ENCODE peak calls at places on chromosomes 12 and 14, in five cellular contexts. I is thoracic aorta, M is brain microvascular endothelial cell, F is ascending aorta, J is tibial artery. P is an unnamed sample.

GRCh38 chr14:32329146-32329545 is at the start of gene AKAP6:
- DNase-seq in I (no peak), M (no peak), F (no peak), J (no peak), P (no peak)

GRCh38 chr12:4779749-4780148 is 59.5 kb downstream of the GALNT8 start:
- DNase-seq in I (no peak), M (no peak), F (no peak), J (no peak), P (no peak)

GRCh38 chr14:65360144-65360784 is 52.3 kb upstream of the FUT8 start:
- DNase-seq in I (no peak), M (no peak), F (no peak), J (no peak), P (no peak)

GRCh38 chr14:99134333-99135046 is 137.5 kb downstream of the BCL11B start:
- DNase-seq in I (no peak), M (no peak), F (no peak), J (peak), P (no peak)

GRCh38 chr14:68888025-68888850 is 90.9 kb downstream of the ACTN1 start:
- DNase-seq in I (no peak), M (peak), F (no peak), J (peak), P (peak)

GRCh38 chr14:95660550-95661515 is 25.4 kb upstream of the TCL1B start:
- DNase-seq in I (no peak), M (no peak), F (no peak), J (no peak), P (no peak)

GRCh38 chr14:52461721-52462120 is 90.6 kb downstream of the TXNDC16 start:
- DNase-seq in I (no peak), M (no peak), F (no peak), J (no peak), P (no peak)

GRCh38 chr12:1691123-1692007 is 495 bp downstream of the ADIPOR2 start:
- DNase-seq in I (no peak), M (no peak), F (no peak), J (peak), P (no peak)

GRCh38 chr14:67539116-67539515 is 6.0 kb downstream of the PLEKHH1 start:
- DNase-seq in I (no peak), M (no peak), F (no peak), J (no peak), P (no peak)

GRCh38 chr14:101495827-101496778 is 65.2 kb upstream of the DIO3 start:
- DNase-seq in I (no peak), M (no peak), F (no peak), J (peak), P (no peak)

GRCh38 chr12:55226523-55226922 is 5.7 kb downstream of the OR10A7 start:
- DNase-seq in I (no peak), M (no peak), F (no peak), J (no peak), P (no peak)

GRCh38 chr14:59484611-59485174 is 376 bp downstream of the JKAMP start:
- DNase-seq in I (no peak), M (no peak), F (no peak), J (no peak), P (no peak)

GRCh38 chr12:42332301-42332894 is 6.4 kb downstream of the PPHLN1 start:
- DNase-seq in I (no peak), M (peak), F (no peak), J (no peak), P (peak)

GRCh38 chr14:94051115-94051514 is 25.0 kb downstream of the OTUB2 start:
- DNase-seq in I (no peak), M (peak), F (no peak), J (peak), P (peak)

GRCh38 chr12:22653790-22654189 is 28.8 kb downstream of the ETNK1 start:
- DNase-seq in I (no peak), M (no peak), F (no peak), J (no peak), P (no peak)

GRCh38 chr12:109833307-109834189 is at the start of gene TRPV4:
- DNase-seq in I (no peak), M (no peak), F (no peak), J (no peak), P (peak)

GRCh38 chr14:94748667-94749347 is 21.1 kb downstream of the GSC start:
- DNase-seq in I (no peak), M (peak), F (no peak), J (no peak), P (no peak)

GRCh38 chr12:52655720-52656124 is 3.7 kb upstream of the KRT2 start:
- DNase-seq in I (no peak), M (no peak), F (no peak), J (no peak), P (no peak)

GRCh38 chr12:71896171-71896570 is 42.5 kb upstream of the TPH2 start:
- DNase-seq in I (no peak), M (no peak), F (no peak), J (no peak), P (no peak)

GRCh38 chr12:49887091-49887490 is 16.6 kb downstream of the FAIM2 start:
- DNase-seq in I (no peak), M (no peak), F (no peak), J (no peak), P (no peak)

GRCh38 chr14:95815226-95815690 is 61.4 kb upstream of the TUNAR start:
- DNase-seq in I (no peak), M (no peak), F (no peak), J (no peak), P (no peak)

GRCh38 chr12:66832997-66833396 is 154.1 kb upstream of the GRIP1 start:
- DNase-seq in I (no peak), M (no peak), F (no peak), J (no peak), P (no peak)

GRCh38 chr12:72264548-72265175 is 7.5 kb upstream of the TRHDE start:
- DNase-seq in I (no peak), M (no peak), F (no peak), J (no peak), P (no peak)

GRCh38 chr12:67957383-67957782 is 31.9 kb upstream of the IFNG-AS1 start:
- DNase-seq in I (no peak), M (no peak), F (no peak), J (no peak), P (no peak)

GRCh38 chr14:62691613-62692489 is 353.4 kb downstream of the KCNH5 start:
- DNase-seq in I (no peak), M (peak), F (no peak), J (no peak), P (no peak)

GRCh38 chr12:65121956-65122469 is 908 bp upstream of the WIF1 start:
- DNase-seq in I (no peak), M (no peak), F (no peak), J (no peak), P (no peak)

GRCh38 chr12:21989819-21990412 is 48.7 kb upstream of the ABCC9 start:
- DNase-seq in I (no peak), M (peak), F (no peak), J (no peak), P (no peak)

GRCh38 chr14:42629553-42629952 is 1022.9 kb downstream of the LRFN5 start:
- DNase-seq in I (no peak), M (no peak), F (no peak), J (no peak), P (no peak)

GRCh38 chr14:49512147-49512551 is 74.0 kb downstream of the RPS29 start:
- DNase-seq in I (no peak), M (peak), F (no peak), J (no peak), P (no peak)

GRCh38 chr14:102138935-102139247 is 806 bp upstream of the WDR20 start:
- DNase-seq in I (no peak), M (no peak), F (no peak), J (no peak), P (no peak)

GRCh38 chr12:92403210-92404175 is 257.8 kb upstream of the BTG1 start:
- DNase-seq in I (no peak), M (no peak), F (no peak), J (no peak), P (no peak)

GRCh38 chr14:58829594-58829993 is 191.8 kb downstream of the DACT1 start:
- DNase-seq in I (no peak), M (no peak), F (no peak), J (no peak), P (no peak)

GRCh38 chr12:120259418-120260202 is 5.9 kb downstream of the PXN start:
- DNase-seq in I (no peak), M (no peak), F (no peak), J (no peak), P (no peak)

GRCh38 chr14:95535226-95536021 is 574 bp downstream of the GLRX5 start:
- DNase-seq in I (no peak), M (no peak), F (no peak), J (no peak), P (peak)

GRCh38 chr14:91281346-91281745 is 36.8 kb upstream of the GPR68 start:
- DNase-seq in I (no peak), M (no peak), F (no peak), J (no peak), P (no peak)

GRCh38 chr12:99390707-99391106 is 256.8 kb upstream of the GARIN6 start:
- DNase-seq in I (no peak), M (peak), F (no peak), J (no peak), P (no peak)

GRCh38 chr12:18323159-18323558 is 61.8 kb downstream of the PIK3C2G start:
- DNase-seq in I (no peak), M (peak), F (no peak), J (no peak), P (no peak)

GRCh38 chr12:18320976-18321375 is 59.7 kb downstream of the PIK3C2G start:
- DNase-seq in I (no peak), M (no peak), F (no peak), J (no peak), P (no peak)

DNA sequence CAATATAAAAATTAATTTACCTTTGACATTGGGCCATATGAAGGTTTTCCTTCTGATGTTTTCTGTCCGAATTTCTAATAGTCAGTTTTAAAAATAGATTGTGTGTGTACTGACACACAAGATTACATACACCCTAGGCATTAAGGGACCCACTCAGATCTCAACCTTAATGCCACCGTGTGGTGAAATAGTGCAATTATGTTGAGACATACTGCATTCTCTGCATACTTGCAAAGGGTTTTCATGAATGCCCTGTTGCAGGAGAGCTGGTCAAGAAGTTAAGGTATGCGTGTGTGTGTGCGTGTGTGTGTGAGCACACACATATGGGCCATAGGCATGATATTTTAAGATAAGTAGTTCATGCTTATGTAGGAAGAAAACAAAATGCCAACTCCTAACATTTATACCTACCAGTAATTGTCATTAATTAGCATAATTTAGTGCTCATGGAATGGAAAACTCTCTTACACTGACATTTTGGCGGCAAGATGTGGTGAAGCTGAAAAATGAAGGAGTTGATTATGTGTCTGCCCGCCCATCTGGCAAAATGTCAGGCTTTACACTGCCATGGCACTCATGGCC is 58.8 kb downstream of the PIK3C2G start:
- DNase-seq in I (no peak), M (peak), F (no peak), J (no peak), P (no peak)
- H3K4me3 ChIP-seq in I (no peak), M (no peak), F (no peak), J (no peak), P (no peak)

GRCh38 chr12:3313066-3313465 is 177.9 kb upstream of the PRMT8 start:
- DNase-seq in I (no peak), M (peak), F (no peak), J (no peak), P (no peak)
- H3K27ac ChIP-seq in I (no peak), M (no peak), F (no peak), J (no peak), P (no peak)

DNA sequence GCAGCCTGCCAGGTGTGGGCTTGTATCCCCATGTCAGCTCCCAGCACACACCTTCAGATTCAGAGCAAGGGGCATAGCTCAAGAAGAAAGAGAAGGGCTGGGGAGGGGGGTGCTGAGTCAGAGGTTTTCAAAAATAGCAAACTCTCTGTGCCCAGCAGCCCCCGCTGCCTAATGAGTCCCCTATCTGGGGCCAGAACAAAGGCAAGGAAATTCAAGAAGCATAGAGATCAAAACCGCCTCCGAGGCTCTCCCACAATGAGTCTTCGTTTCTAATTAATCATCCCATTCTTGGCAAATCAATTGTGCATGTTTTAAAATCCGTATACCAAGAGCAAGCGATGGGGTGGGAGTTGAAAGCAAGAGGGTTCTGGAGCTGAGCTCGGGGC is 19.5 kb upstream of the CMKLR1 start:
- DNase-seq in I (no peak), M (no peak), F (no peak), J (no peak), P (no peak)
- H3K4me3 ChIP-seq in I (no peak), M (no peak), F (no peak), J (no peak), P (no peak)

GRCh38 chr12:89994901-89995300 is 286.3 kb upstream of the ATP2B1 start:
- DNase-seq in I (no peak), M (no peak), F (no peak), J (no peak), P (no peak)

GRCh38 chr12:89992668-89993401 is 284.2 kb upstream of the ATP2B1 start:
- DNase-seq in I (no peak), M (no peak), F (no peak), J (no peak), P (no peak)

GRCh38 chr12:89993632-89994031 is 285.0 kb upstream of the ATP2B1 start:
- DNase-seq in I (no peak), M (no peak), F (no peak), J (no peak), P (no peak)

GRCh38 chr12:89999699-90000505 is 291.3 kb upstream of the ATP2B1 start:
- DNase-seq in I (no peak), M (peak), F (no peak), J (no peak), P (no peak)

GRCh38 chr12:89995870-89996269 is 287.2 kb upstream of the ATP2B1 start:
- DNase-seq in I (no peak), M (no peak), F (no peak), J (no peak), P (no peak)
- H3K27ac ChIP-seq in I (no peak), M (no peak), F (no peak), J (no peak), P (no peak)

DNA sequence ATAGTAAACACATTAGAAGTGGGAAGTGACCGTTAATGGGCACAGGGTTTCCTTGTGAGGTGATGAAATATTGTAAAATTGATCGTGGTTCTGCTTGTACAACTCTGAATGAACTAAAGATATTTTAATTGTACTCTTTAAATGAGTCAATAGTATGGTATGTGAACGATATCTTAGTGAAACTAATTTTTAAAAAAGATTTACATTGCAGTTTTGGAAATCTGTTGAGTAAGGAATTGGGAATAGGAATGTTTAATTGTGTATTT is 1.7 kb downstream of the ZNF410 start:
- DNase-seq in I (no peak), M (no peak), F (no peak), J (no peak), P (no peak)
- H3K4me3 ChIP-seq in I (peak), M (peak), F (peak), J (no peak), P (peak)